ENCODE peak calls at places on chromosomes 12 and 14, in seven cellular contexts. F is CD4-positive, CD25-positive, alpha-beta regulatory T cell; Q is substantia nigra; I is ovary; L is HCT116; J is right lobe of liver; R is CD8-positive, alpha-beta T cell. A is an unnamed sample.

GRCh38 chr12:89252284-89252683 is 100.0 kb downstream of the DUSP6 start:
- DNase-seq in F (no peak), Q (no peak), I (no peak), L (no peak), J (no peak), R (no peak), A (no peak)

GRCh38 chr14:61147898-61148549 is 133.1 kb downstream of the TMEM30B start:
- DNase-seq in F (no peak), Q (peak), I (no peak), L (peak), J (no peak), R (no peak), A (no peak)

GRCh38 chr12:62263956-62264355 is 3.8 kb downstream of the USP15 start:
- DNase-seq in F (no peak), Q (no peak), I (no peak), L (no peak), J (no peak), R (no peak), A (no peak)

GRCh38 chr12:71315328-71315960 is 124.2 kb upstream of the LGR5 start:
- DNase-seq in F (no peak), Q (no peak), I (no peak), L (no peak), J (no peak), R (no peak), A (no peak)

GRCh38 chr12:113903381-113903863 is 62.7 kb downstream of the RBM19 start:
- DNase-seq in F (no peak), Q (no peak), I (no peak), L (no peak), J (no peak), R (no peak), A (no peak)

GRCh38 chr14:69633238-69633637 is 21.8 kb downstream of the SUSD6 start:
- DNase-seq in F (no peak), Q (no peak), I (no peak), L (no peak), J (no peak), R (no peak), A (no peak)

GRCh38 chr14:104865631-104866441 is 768 bp downstream of the CEP170B start:
- DNase-seq in F (no peak), Q (no peak), I (peak), L (peak), J (peak), R (no peak), A (peak)

GRCh38 chr12:66903782-66904396 is 225.0 kb upstream of the GRIP1 start:
- DNase-seq in F (no peak), Q (no peak), I (no peak), L (no peak), J (no peak), R (no peak), A (no peak)

GRCh38 chr14:65237023-65237814 is 134.9 kb upstream of the MAX start:
- DNase-seq in F (no peak), Q (no peak), I (no peak), L (no peak), J (no peak), R (no peak), A (no peak)

GRCh38 chr14:23306412-23307145 is at the start of gene BCL2L2:
- DNase-seq in F (no peak), Q (peak), I (peak), L (peak), J (peak), R (no peak), A (peak)

GRCh38 chr12:49327368-49327767 is 4.3 kb downstream of the TROAP start:
- DNase-seq in F (no peak), Q (no peak), I (no peak), L (no peak), J (no peak), R (no peak), A (no peak)

GRCh38 chr12:79690606-79691298 is at the start of gene PAWR:
- DNase-seq in F (no peak), Q (no peak), I (peak), L (peak), J (peak), R (no peak), A (peak)

GRCh38 chr12:112716099-112717093 is 75.2 kb upstream of the RPH3A start:
- DNase-seq in F (no peak), Q (no peak), I (no peak), L (peak), J (no peak), R (no peak), A (peak)

GRCh38 chr12:96257550-96258392 is 63.6 kb downstream of the ELK3 start:
- DNase-seq in F (no peak), Q (no peak), I (no peak), L (no peak), J (no peak), R (no peak), A (no peak)

GRCh38 chr14:80669416-80669815 is 272.1 kb downstream of the CEP128 start:
- DNase-seq in F (no peak), Q (no peak), I (no peak), L (no peak), J (no peak), R (no peak), A (no peak)

GRCh38 chr14:74140374-74140850 is 55.7 kb downstream of the LIN52 start:
- DNase-seq in F (no peak), Q (no peak), I (no peak), L (no peak), J (peak), R (no peak), A (no peak)

GRCh38 chr12:63353559-63353958 is 202.6 kb upstream of the AVPR1A start:
- DNase-seq in F (no peak), Q (no peak), I (no peak), L (no peak), J (no peak), R (no peak), A (peak)

GRCh38 chr14:90900712-90901111 is 84.5 kb upstream of the TTC7B start:
- DNase-seq in F (no peak), Q (no peak), I (no peak), L (no peak), J (no peak), R (no peak), A (no peak)

GRCh38 chr14:101449114-101449513 is 112.2 kb upstream of the DIO3 start:
- DNase-seq in F (no peak), Q (no peak), I (no peak), L (no peak), J (no peak), R (no peak), A (no peak)

GRCh38 chr12:112906712-112907414 is at the start of gene OAS1:
- DNase-seq in F (peak), Q (no peak), I (no peak), L (no peak), J (no peak), R (no peak), A (peak)

GRCh38 chr14:99360774-99361595 is 89.0 kb upstream of the BCL11B start:
- DNase-seq in F (no peak), Q (no peak), I (no peak), L (peak), J (no peak), R (no peak), A (peak)

DNA sequence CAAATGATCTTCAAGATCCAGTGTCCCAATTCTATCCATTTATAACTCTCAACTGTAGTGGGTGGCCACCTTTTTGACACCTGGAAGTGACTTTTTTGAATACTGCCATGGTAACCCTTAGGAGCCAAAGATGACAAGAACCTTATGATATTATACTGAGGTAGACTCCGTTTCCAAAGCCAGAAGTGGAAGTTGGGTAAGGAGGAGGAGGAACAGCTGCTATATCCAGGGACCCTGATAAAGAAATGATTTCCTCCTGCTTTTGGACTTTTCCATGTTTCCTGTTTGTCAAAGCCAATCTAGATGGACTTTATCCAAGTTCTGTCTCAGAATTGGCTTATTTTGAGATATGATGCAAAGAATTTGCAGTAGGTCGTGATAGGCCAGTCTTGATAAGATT is 14.3 kb downstream of the TRIM9 start:
- DNase-seq in F (no peak), Q (no peak), I (no peak), L (no peak), J (no peak), R (no peak), A (no peak)
- H3K27ac ChIP-seq in F (no peak), Q (no peak), I (no peak), L (no peak), J (no peak), R (no peak), A (no peak)

GRCh38 chr12:85445060-85445938 is 165.3 kb downstream of the ALX1 start:
- DNase-seq in F (no peak), Q (no peak), I (no peak), L (no peak), J (no peak), R (no peak), A (peak)

GRCh38 chr12:85441740-85442139 is 161.7 kb downstream of the ALX1 start:
- DNase-seq in F (no peak), Q (no peak), I (no peak), L (peak), J (no peak), R (no peak), A (peak)

GRCh38 chr12:85440273-85440672 is 160.3 kb downstream of the ALX1 start:
- DNase-seq in F (no peak), Q (no peak), I (no peak), L (no peak), J (no peak), R (no peak), A (peak)

DNA sequence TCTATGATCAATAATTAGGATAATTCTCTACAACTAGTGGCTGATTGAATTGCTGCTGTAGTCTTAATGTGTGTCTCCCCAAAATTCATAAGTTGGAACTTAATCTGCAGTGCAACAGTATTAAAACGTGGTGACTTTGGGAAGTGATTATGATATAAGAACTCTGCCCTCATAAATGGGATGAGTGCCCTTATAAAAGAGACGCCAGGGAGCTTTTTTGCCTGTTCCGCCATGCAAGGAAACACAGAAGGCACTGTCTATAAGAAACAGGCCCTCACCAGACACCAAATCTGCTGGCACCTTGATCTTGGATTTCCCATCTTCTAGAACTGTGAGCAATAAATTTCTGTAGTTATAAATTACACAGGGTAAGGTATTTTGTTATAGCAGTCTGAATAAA is 161.0 kb downstream of the ALX1 start:
- DNase-seq in F (no peak), Q (no peak), I (no peak), L (no peak), J (no peak), R (no peak), A (no peak)
- H3K27ac ChIP-seq in F (no peak), Q (no peak), I (no peak), L (no peak), J (no peak), R (no peak), A (no peak)

GRCh38 chr12:45745861-45746277 is 16.4 kb downstream of the ARID2 start:
- DNase-seq in F (peak), Q (no peak), I (no peak), L (no peak), J (no peak), R (no peak), A (peak)

GRCh38 chr12:45743247-45743646 is 13.7 kb downstream of the ARID2 start:
- DNase-seq in F (no peak), Q (no peak), I (no peak), L (no peak), J (no peak), R (no peak), A (no peak)

GRCh38 chr12:45737638-45738037 is 8.1 kb downstream of the ARID2 start:
- DNase-seq in F (no peak), Q (no peak), I (no peak), L (no peak), J (no peak), R (no peak), A (no peak)

GRCh38 chr12:45742590-45742989 is 13.1 kb downstream of the ARID2 start:
- DNase-seq in F (no peak), Q (no peak), I (no peak), L (no peak), J (no peak), R (no peak), A (no peak)
- H3K27ac ChIP-seq in F (no peak), Q (no peak), I (no peak), L (no peak), J (no peak), R (no peak), A (no peak)

DNA sequence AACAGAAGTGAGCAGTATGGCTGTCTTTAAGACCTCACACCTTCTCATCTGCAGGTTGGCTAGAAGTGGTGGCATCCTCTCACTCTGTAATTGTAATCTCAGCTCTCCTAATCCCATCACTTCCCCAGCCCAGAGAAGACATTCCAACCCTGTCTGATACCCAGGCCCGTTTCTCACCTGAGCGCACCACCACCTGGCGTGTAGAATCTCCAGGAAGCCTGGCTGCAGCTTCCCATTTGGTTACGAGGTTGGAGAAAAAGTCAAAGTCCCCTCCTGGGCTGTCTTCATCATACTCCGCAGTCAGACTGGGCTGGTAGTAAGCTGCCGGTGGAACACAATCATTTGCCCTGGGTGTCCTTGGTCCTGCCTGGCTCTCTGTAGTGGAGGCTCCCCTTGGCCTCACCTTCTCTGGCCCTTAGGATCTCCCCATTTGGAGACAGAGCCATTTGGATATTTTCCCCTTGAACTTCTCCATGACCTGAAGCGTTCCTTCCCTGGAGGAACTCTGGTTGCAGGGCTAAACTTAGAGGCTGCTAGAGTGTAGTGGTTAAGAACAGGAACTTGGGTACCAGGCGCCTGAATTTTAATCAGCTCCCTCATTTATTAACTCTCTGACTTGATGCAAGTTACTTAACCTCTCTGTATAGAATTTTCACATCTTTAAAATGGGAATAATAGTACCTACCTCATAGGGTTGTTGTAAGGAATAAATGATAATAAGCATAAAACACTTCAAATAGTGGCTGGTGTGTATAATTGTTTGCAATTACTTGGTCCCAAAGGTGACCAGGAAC is 1.8 kb downstream of the SDR39U1 start:
- DNase-seq in F (no peak), Q (no peak), I (no peak), L (no peak), J (no peak), R (no peak), A (no peak)
- H3K27ac ChIP-seq in F (peak), Q (no peak), I (peak), L (peak), J (no peak), R (no peak), A (no peak)

GRCh38 chr14:41521891-41522290 is 84.8 kb upstream of the LRFN5 start:
- DNase-seq in F (no peak), Q (no peak), I (no peak), L (no peak), J (no peak), R (no peak), A (no peak)
- H3K27ac ChIP-seq in F (no peak), Q (no peak), I (no peak), L (no peak), J (no peak), R (no peak), A (no peak)